ENCODE peak calls at places on chromosomes 1 and 21, in five cellular contexts. J is astrocyte of the spinal cord; H is neural crest cell; E is pancreas; T is CD8-positive, alpha-beta T cell. S is an unnamed sample.

GRCh38 chr1:22259581-22260282 is 116.8 kb upstream of the WNT4 start:
- DNase-seq in J (peak), T (no peak), E (peak), H (no peak), S (no peak)

GRCh38 chr1:177741476-177741875 is 228.4 kb downstream of the SEC16B start:
- DNase-seq in H (no peak), T (no peak), E (no peak), J (no peak), S (no peak)

GRCh38 chr1:86375688-86376087 is 20.4 kb downstream of the ODF2L start:
- DNase-seq in J (no peak), E (no peak), H (no peak), T (no peak), S (no peak)

GRCh38 chr1:94522304-94522703 is 19.3 kb downstream of the F3 start:
- DNase-seq in T (no peak), E (no peak), J (peak), H (no peak), S (peak)

GRCh38 chr1:211336161-211336560 is 9.5 kb downstream of the TRAF5 start:
- DNase-seq in H (no peak), J (no peak), T (peak), E (no peak), S (no peak)

GRCh38 chr1:178506177-178506576 is 6.7 kb upstream of the TEX35 start:
- DNase-seq in J (no peak), E (no peak), H (no peak), T (no peak), S (no peak)

GRCh38 chr1:152185544-152186391 is 26.7 kb upstream of the RPTN start:
- DNase-seq in T (peak), E (no peak), J (peak), H (no peak), S (peak)

GRCh38 chr1:47650205-47650604 is 212.4 kb downstream of the FOXD2 start:
- DNase-seq in H (no peak), E (no peak), T (no peak), J (peak), S (no peak)

GRCh38 chr21:41507521-41508414 is at the start of gene TMPRSS2:
- DNase-seq in E (peak), T (no peak), H (no peak), J (no peak), S (peak)

GRCh38 chr1:38082678-38083317 is 36.2 kb upstream of the POU3F1 start:
- DNase-seq in T (no peak), H (no peak), E (no peak), J (no peak), S (no peak)

GRCh38 chr1:163875214-163875926 is 553.6 kb downstream of the NUF2 start:
- DNase-seq in J (no peak), H (no peak), E (no peak), T (no peak), S (no peak)

GRCh38 chr1:6799499-6799898 is 14.2 kb downstream of the CAMTA1 start:
- DNase-seq in T (no peak), E (no peak), J (no peak), H (no peak), S (no peak)

GRCh38 chr21:43991447-43991991 is 20.6 kb upstream of the TRAPPC10 start:
- DNase-seq in J (no peak), T (no peak), H (no peak), E (no peak), S (no peak)

GRCh38 chr1:112676543-112676942 is 2.1 kb downstream of the MOV10 start:
- DNase-seq in T (no peak), H (no peak), J (no peak), E (no peak), S (no peak)

GRCh38 chr21:43343095-43343991 is 83.6 kb downstream of the SIK1 start:
- DNase-seq in E (peak), H (no peak), T (no peak), J (no peak), S (no peak)

GRCh38 chr1:182600036-182600713 is 4.0 kb downstream of the RGS16 start:
- DNase-seq in H (no peak), E (peak), J (no peak), T (no peak), S (no peak)

GRCh38 chr1:203512830-203513578 is 19.1 kb downstream of the OPTC start:
- DNase-seq in H (no peak), E (no peak), J (peak), T (no peak), S (no peak)

GRCh38 chr1:15272782-15273127 is 25.7 kb downstream of the FHAD1 start:
- DNase-seq in E (no peak), H (no peak), T (no peak), J (no peak), S (no peak)

GRCh38 chr1:54136963-54137531 is 15.8 kb downstream of the CDCP2 start:
- DNase-seq in E (no peak), T (no peak), J (no peak), H (no peak), S (no peak)

GRCh38 chr1:148309940-148310500 is 157.9 kb upstream of the NBPF11 start:
- DNase-seq in T (no peak), H (no peak), E (peak), J (no peak), S (no peak)

GRCh38 chr1:5701642-5702041 is 290.6 kb downstream of the NPHP4 start:
- DNase-seq in H (no peak), T (no peak), E (no peak), J (no peak), S (no peak)

GRCh38 chr1:43531453-43531905 is 796 bp downstream of the PTPRF start:
- DNase-seq in J (no peak), T (no peak), H (peak), E (no peak), S (peak)
- TF ChIP-seq CTCF in J (no peak), T (no peak), H (no peak), E (no peak), S (no peak)

DNA sequence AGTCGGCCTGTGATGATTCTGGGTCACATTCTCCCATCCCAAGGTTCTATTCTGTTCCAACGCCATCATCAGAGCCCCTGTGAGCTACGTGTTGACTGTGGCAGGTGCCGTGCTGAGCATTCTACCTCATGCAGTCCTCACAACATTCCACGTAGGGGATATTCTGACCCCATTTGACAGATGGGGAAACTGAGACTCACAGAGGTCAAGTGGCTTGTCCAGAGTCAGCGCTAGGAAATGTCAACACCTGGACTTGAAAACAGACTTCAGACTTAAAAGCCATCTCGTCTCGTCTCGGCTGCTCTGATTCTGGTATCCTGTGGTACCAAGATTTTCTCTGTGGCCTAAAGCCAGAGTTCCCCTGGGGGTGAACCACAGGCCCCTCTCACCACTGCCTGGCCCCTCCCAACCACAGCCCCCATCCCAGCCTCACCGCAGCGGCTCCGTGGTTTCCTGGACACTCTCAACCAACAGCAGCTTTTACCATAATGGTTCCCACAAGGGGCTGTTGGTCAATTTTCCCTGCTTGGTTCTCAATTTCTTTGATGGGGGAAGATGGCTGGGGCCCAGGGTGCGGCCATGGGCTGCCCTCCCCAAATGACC is 39.6 kb downstream of the SDC3 start:
- DNase-seq in H (no peak), T (no peak), J (no peak), E (no peak), S (no peak)
- TF ChIP-seq CTCF in H (no peak), T (no peak), J (no peak), E (no peak), S (no peak)

DNA sequence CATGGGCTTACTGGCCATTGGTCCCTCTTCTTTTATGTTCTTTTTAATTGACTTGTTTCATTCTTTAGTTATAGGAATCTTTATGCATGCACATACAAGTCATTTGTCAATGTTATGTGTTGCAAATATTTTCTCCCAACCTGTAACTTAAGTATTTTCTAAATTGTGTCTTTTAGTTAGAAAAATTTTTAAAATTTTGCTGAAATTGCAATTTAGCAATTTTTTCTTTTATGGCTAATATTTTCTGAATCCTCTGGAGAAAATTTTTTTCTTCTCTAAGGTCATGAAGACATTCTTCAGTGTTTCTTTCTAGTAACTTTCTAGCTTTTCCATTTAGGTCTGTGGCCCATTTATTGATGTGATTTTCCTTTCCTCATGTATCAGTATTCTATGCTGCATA is 48.9 kb upstream of the TENT5C start:
- DNase-seq in J (no peak), T (no peak), H (no peak), E (no peak), S (no peak)
- TF ChIP-seq CTCF in J (no peak), T (no peak), H (no peak), E (no peak), S (no peak)

DNA sequence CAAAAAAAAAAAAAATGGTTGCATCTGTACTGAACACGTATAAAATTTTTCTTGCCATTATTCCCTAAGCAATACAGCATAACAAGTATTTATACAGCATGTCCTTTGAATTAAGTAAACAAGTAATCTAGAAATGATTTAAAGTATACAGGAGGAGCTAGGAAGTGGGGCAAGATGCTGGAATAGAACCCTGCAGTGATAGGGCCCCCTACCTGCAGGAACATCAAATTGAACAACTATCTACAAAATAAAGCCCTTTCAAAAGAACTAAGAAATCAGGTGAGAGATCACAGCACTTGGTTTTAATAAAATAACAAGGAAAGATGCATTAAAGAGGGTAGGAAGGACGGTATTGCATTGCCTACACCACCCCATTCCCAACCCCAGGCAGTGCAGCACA is 10.9 kb downstream of the TSHB start:
- DNase-seq in H (no peak), E (no peak), J (no peak), T (no peak), S (no peak)
- TF ChIP-seq CTCF in H (no peak), E (no peak), J (no peak), T (no peak), S (no peak)

GRCh38 chr1:201543871-201544521 is 5.1 kb downstream of the NAV1 start:
- DNase-seq in J (no peak), H (no peak), E (no peak), T (no peak), S (no peak)
- TF ChIP-seq CTCF in J (no peak), H (no peak), E (no peak), T (no peak), S (no peak)

S was measured in nephron progenitor cell.